ENCODE peak calls at places on chromosomes 2 and 18, in six cellular contexts. B is iPS-NIHi11; T is stimulated activated CD4-positive, alpha-beta T cell treated with anti-CD3 and anti-CD28 coated beads, Interleukin-2, amount 100 ng/mL, for 48 hours; S is cardiac muscle cell; L is left ventricle myocardium superior; X is NCI-H446. W is an unnamed sample.

GRCh38 chr2:2787301-2787907 is 456.3 kb upstream of the MYT1L start:
- DNase-seq in X (no peak), B (no peak), L (peak), S (peak), T (no peak), W (no peak)

GRCh38 chr2:217465136-217465535 is 537.7 kb downstream of the TNS1 start:
- DNase-seq in B (no peak), L (no peak), T (no peak), S (no peak), X (no peak), W (no peak)

GRCh38 chr18:77206676-77207370 is 42.8 kb upstream of the GALR1 start:
- DNase-seq in B (no peak), L (peak), T (no peak), S (no peak), X (peak), W (no peak)

GRCh38 chr2:62071126-62071598 is 124.8 kb upstream of the B3GNT2 start:
- DNase-seq in S (no peak), B (no peak), L (no peak), T (no peak), X (no peak), W (no peak)

GRCh38 chr2:24409700-24410556 is 49.6 kb upstream of the ITSN2 start:
- DNase-seq in S (peak), X (peak), L (no peak), T (no peak), B (peak), W (peak)

GRCh38 chr18:75810481-75810880 is 383.0 kb upstream of the SMIM21 start:
- DNase-seq in B (no peak), S (no peak), L (no peak), T (no peak), X (no peak), W (no peak)

GRCh38 chr18:58267493-58267892 is 223.5 kb downstream of the NEDD4L start:
- DNase-seq in L (no peak), T (no peak), B (no peak), X (no peak), S (no peak), W (no peak)

GRCh38 chr2:15939854-15940660 is at the start of gene MYCN:
- DNase-seq in X (peak), L (peak), S (peak), T (peak), B (peak), W (peak)

GRCh38 chr18:33239298-33239697 is 201.2 kb downstream of the CCDC178 start:
- DNase-seq in S (no peak), T (no peak), B (no peak), L (no peak), X (no peak), W (no peak)

GRCh38 chr18:49645836-49646235 is 84.0 kb downstream of the LIPG start:
- DNase-seq in X (no peak), T (no peak), L (peak), B (peak), S (no peak), W (no peak)

GRCh38 chr2:240789501-240790369 is 30.3 kb downstream of the KIF1A start:
- DNase-seq in B (no peak), L (peak), X (no peak), S (no peak), T (no peak), W (no peak)

GRCh38 chr18:12973562-12974213 is 17.5 kb upstream of the CEP192 start:
- DNase-seq in X (no peak), S (no peak), L (no peak), T (no peak), B (no peak), W (no peak)

GRCh38 chr2:19627359-19627758 is 268.9 kb upstream of the OSR1 start:
- DNase-seq in X (no peak), T (no peak), L (no peak), S (no peak), B (no peak), W (no peak)

GRCh38 chr2:44342854-44343253 is 18.4 kb downstream of the PREPL start:
- DNase-seq in X (no peak), L (no peak), B (no peak), T (no peak), S (no peak), W (no peak)

GRCh38 chr2:37775908-37776250 is 104.4 kb upstream of the CDC42EP3 start:
- DNase-seq in T (no peak), S (no peak), X (no peak), B (peak), L (no peak), W (no peak)

GRCh38 chr2:147223119-147223518 is 621.7 kb upstream of the ACVR2A start:
- DNase-seq in B (no peak), T (no peak), X (no peak), L (no peak), S (no peak), W (no peak)

GRCh38 chr18:11260963-11261441 is 111.6 kb upstream of the PIEZO2 start:
- DNase-seq in L (no peak), B (peak), X (no peak), S (no peak), T (no peak), W (no peak)